ENCODE peak calls at places on chromosomes 16 and 17, in four cellular contexts. C is GM12878, V is WTC11, B is HepG2. R is an unnamed sample.

GRCh38 chr16:66949472-66949871 is 11.6 kb upstream of the CES3 start:
- DNase-seq in C (no peak), V (no peak), B (no peak), R (no peak)

GRCh38 chr16:56851671-56852400 is 13.2 kb upstream of the SLC12A3 start:
- DNase-seq in C (no peak), V (peak; percentile 40), B (peak; percentile 35), R (no peak)

GRCh38 chr16:89599902-89600301 is 13.5 kb upstream of the DPEP1 start:
- DNase-seq in C (no peak), V (no peak), B (no peak), R (no peak)

GRCh38 chr16:89120281-89120680 is 26.6 kb downstream of the ACSF3 start:
- DNase-seq in C (no peak), V (no peak), B (no peak), R (no peak)

GRCh38 chr16:22356930-22357634 is 17.3 kb downstream of the CDR2 start:
- DNase-seq in C (peak; percentile 52), V (no peak), B (no peak), R (no peak)

GRCh38 chr17:43994272-43995149 is 9.9 kb upstream of the NAGS start:
- DNase-seq in C (no peak), V (peak; percentile 85), B (peak; percentile 54), R (peak; percentile 81)

GRCh38 chr17:2707721-2708584 is 3.6 kb downstream of the CLUH start:
- DNase-seq in C (no peak), V (peak; percentile 73), B (peak; percentile 45), R (peak; percentile 42)

GRCh38 chr16:50386139-50386538 is 17.4 kb upstream of the BRD7 start:
- DNase-seq in C (no peak), V (no peak), B (no peak), R (peak; percentile 67)

GRCh38 chr17:2179615-2180295 is 123.8 kb downstream of the SMG6 start:
- DNase-seq in C (no peak), V (no peak), B (no peak), R (no peak)

GRCh38 chr17:37699285-37699973 is 45.4 kb downstream of the HNF1B start:
- DNase-seq in C (no peak), V (no peak), B (no peak), R (no peak)

GRCh38 chr17:55726440-55726839 is 3.8 kb upstream of the TMEM100 start:
- DNase-seq in C (no peak), V (no peak), B (no peak), R (no peak)

GRCh38 chr16:85798901-85799496 is 345 bp downstream of the EMC8 start:
- DNase-seq in C (no peak), V (peak; percentile 25), B (no peak), R (peak; percentile 90)

GRCh38 chr17:7080445-7081041 is 492 bp upstream of the CLEC10A start:
- DNase-seq in C (no peak), V (no peak), B (no peak), R (no peak)

GRCh38 chr16:84093879-84094270 is 22.9 kb downstream of the MBTPS1 start:
- DNase-seq in C (no peak), V (no peak), B (no peak), R (no peak)

GRCh38 chr17:67160791-67161190 is 84.2 kb downstream of the HELZ start:
- DNase-seq in C (no peak), V (no peak), B (no peak), R (no peak)

GRCh38 chr16:81728435-81728834 is 50.7 kb upstream of the PLCG2 start:
- DNase-seq in C (no peak), V (no peak), B (no peak), R (no peak)

GRCh38 chr16:81718637-81719036 is 60.5 kb upstream of the PLCG2 start:
- DNase-seq in C (no peak), V (no peak), B (no peak), R (peak; percentile 15)

GRCh38 chr16:81719993-81720392 is 59.1 kb upstream of the PLCG2 start:
- DNase-seq in C (no peak), V (no peak), B (no peak), R (no peak)

GRCh38 chr16:81720973-81721907 is 57.9 kb upstream of the PLCG2 start:
- DNase-seq in C (no peak), V (no peak), B (no peak), R (no peak)

DNA sequence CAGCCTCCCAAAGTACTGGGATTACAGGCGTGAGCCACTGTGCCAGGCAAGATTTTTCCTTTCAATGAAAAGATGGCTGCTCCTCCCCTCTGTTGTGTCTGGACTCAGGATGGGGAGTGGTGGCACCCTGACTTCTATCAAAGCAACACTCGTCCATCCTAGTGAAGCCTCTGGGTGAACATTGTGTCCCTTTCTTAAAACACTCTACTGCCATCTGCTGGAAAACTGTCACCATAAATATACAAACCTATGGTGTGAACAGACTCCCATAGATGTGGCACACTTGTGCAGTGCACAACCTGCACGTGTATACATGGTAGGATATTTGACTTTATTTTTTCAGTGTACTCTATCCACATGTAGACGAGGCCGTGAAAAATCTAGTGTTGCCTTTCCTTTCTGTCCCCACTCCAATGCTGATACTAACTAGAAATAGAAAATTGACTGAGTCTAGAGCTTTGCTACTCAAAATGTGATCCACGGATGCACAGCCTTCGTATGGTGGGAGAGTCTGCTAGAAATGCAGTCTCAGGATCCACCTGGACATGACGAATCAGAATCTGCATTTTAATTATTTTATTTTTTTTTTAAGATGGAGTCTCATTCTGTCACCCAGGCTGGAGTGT is 55.9 kb upstream of the PLCG2 start:
- DNase-seq in C (peak; percentile 62), V (no peak), B (peak; percentile 86), R (peak; percentile 75)
- TF ChIP-seq TCF7 in C (no peak), V (no peak), B (no peak), R (no peak)

GRCh38 chr17:75814021-75814395 is 29.4 kb downstream of the UNK start:
- DNase-seq in C (no peak), V (no peak), B (no peak), R (no peak)

GRCh38 chr17:75811174-75811573 is 26.6 kb downstream of the UNK start:
- DNase-seq in C (no peak), V (no peak), B (no peak), R (no peak)

GRCh38 chr17:75813081-75814020 is 28.7 kb downstream of the UNK start:
- DNase-seq in C (no peak), V (no peak), B (no peak), R (no peak)

GRCh38 chr17:75810216-75810615 is 25.6 kb downstream of the UNK start:
- DNase-seq in C (no peak), V (no peak), B (no peak), R (peak; percentile 52)

DNA sequence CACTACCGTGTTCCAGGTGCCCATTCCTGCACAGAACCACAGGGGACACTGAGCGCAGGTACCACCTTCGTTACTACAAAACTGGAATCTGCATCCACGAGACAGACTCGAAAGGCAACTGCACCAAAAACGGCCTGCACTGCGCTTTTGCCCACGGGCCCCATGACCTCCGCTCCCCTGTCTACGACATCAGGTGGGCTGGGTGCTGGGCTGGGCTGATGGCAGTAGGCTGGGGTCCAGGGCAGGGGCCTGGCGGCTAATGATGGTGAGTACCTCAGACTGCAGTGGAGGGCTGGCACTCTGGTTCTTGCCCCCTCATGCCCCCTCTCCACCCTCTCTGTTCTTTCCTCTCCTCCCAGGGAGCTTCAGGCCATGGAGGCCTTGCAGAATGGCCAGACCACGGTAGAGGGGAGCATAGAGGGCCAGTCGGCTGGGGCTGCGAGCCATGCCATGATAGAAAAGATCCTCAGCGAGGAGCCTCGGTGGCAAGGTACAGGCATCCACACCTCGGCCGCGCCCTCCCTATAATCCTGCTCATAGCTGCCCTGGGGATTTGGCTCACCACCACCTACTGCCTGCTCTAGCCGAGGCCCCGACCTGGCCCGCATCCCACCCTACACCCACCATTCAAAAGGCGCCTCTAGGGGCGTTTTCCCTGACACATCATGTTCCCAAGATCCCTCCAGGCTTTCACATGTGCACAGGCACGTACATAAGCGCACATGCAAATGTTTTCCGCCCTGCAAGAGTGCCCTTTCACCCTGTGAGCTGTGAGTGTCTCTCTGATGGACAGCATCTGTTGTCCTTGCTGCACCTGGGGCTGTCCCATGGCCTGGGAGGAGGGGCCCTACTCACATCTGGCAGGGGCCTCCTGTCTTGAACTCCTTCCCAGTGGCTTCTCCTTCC is 27.7 kb downstream of the UNK start:
- DNase-seq in C (no peak), V (no peak), B (no peak), R (no peak)
- TF ChIP-seq TCF7 in C (no peak), V (no peak), B (no peak), R (no peak)

DNA sequence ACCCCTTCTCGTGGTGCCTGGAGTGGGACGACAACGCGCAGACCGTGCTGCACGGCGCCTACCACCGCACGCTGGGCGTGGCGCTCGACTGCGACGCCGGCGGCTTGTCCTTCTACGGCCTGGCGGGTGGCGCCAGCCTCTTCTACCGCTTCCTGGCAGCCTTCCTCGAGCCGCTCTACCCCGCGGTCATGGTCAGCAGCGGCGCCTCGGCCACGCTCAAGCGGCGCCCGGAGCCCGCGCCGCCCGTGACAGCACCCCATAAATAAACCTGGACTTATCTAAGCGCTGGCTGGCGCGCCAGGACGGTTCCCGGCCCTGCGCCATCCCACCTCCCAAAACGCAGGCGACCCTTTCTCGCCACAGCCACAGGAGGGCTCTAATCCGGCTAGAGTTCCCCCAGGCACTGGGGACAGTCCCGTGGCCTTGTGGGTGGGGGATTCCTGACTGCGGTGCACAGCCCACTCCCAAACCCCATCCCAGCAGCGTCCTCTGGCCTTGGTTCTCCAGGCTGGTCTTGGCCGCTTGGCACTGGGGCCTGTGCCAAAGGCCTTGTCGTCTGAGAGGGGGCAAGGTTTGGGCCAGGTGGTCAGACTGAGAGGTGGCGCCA is 10.2 kb upstream of the SLC16A5 start:
- DNase-seq in C (no peak), V (peak; percentile 51), B (no peak), R (no peak)
- TF ChIP-seq TCF7 in C (no peak), V (no peak), B (no peak), R (no peak)

GRCh38 chr16:68592466-68593337 is 52.4 kb upstream of the CDH3 start:
- DNase-seq in C (no peak), V (no peak), B (peak; percentile 21), R (no peak)
- TF ChIP-seq TCF7 in C (no peak), V (no peak), B (no peak), R (no peak)

GRCh38 chr17:17088511-17089205 is 46.4 kb downstream of the MPRIP start:
- DNase-seq in C (no peak), V (peak; percentile 9), B (no peak), R (no peak)

GRCh38 chr17:17090642-17091103 is 48.4 kb downstream of the MPRIP start:
- DNase-seq in C (no peak), V (no peak), B (no peak), R (no peak)

GRCh38 chr17:17089206-17089550 is 46.9 kb downstream of the MPRIP start:
- DNase-seq in C (no peak), V (no peak), B (no peak), R (no peak)

GRCh38 chr17:17091276-17091675 is 49.0 kb downstream of the MPRIP start:
- DNase-seq in C (no peak), V (no peak), B (no peak), R (no peak)

GRCh38 chr17:17089796-17090641 is 47.8 kb downstream of the MPRIP start:
- DNase-seq in C (no peak), V (peak; percentile 5), B (no peak), R (no peak)
- TF ChIP-seq TCF7 in C (no peak), V (no peak), B (no peak), R (no peak)

R was measured in K562.